ENCODE peak calls at places on chromosomes 4 and X, in five cellular contexts. F, R, Z, O and E are unnamed samples.
A peak's percentile ranks its signal among the peaks of the same experiment; 100 is the strongest.

GRCh38 chrX:153530411-153531145 is 13.1 kb downstream of the ATP2B3 start:
- DNase-seq in R (no peak), F (no peak), Z (no peak), O (no peak), E (no peak)

GRCh38 chrX:100413231-100413630 is 3.2 kb upstream of the PCDH19 start:
- DNase-seq in F (peak; percentile 66), R (peak; percentile 56), O (peak; percentile 2), Z (peak; percentile 33), E (no peak)

GRCh38 chr4:168751263-168752225 is 254.7 kb downstream of the PALLD start:
- DNase-seq in F (no peak), O (no peak), R (no peak), Z (no peak), E (no peak)

GRCh38 chr4:103075894-103076776 is at the start of gene SLC9B2:
- DNase-seq in O (no peak), F (peak; percentile 62), R (peak; percentile 23), Z (peak; percentile 53), E (peak; percentile 82)

GRCh38 chr4:187357861-187358260 is 634.2 kb upstream of the FAT1 start:
- DNase-seq in O (no peak), R (no peak), F (no peak), Z (no peak), E (no peak)

GRCh38 chrX:46953137-46953527 is 40.9 kb downstream of the JADE3 start:
- DNase-seq in O (peak; percentile 51), F (no peak), R (no peak), Z (no peak), E (no peak)

GRCh38 chr4:85720736-85721135 is 245.8 kb downstream of the ARHGAP24 start:
- DNase-seq in Z (peak; percentile 7), F (no peak), O (no peak), R (no peak), E (no peak)

GRCh38 chr4:183175631-183176232 is 76.7 kb downstream of the WWC2 start:
- DNase-seq in R (no peak), F (no peak), Z (peak; percentile 89), O (no peak), E (no peak)

GRCh38 chr4:186726150-186726439 is 2.4 kb upstream of the FAT1 start:
- DNase-seq in F (peak; percentile 5), R (no peak), Z (no peak), O (no peak), E (no peak)

GRCh38 chrX:102514536-102514935 is 2.0 kb downstream of the TMSB15A start:
- DNase-seq in R (no peak), O (no peak), Z (no peak), F (no peak), E (no peak)

GRCh38 chr4:7393491-7394183 is 41.1 kb downstream of the PSAPL1 start:
- DNase-seq in R (no peak), O (no peak), F (no peak), Z (no peak), E (no peak)

GRCh38 chrX:27633328-27633727 is 43.2 kb downstream of the DCAF8L2 start:
- DNase-seq in Z (no peak), O (no peak), F (no peak), R (no peak), E (no peak)

GRCh38 chrX:47232803-47233332 is at the start of gene USP11:
- DNase-seq in O (no peak), F (peak; percentile 46), Z (peak; percentile 47), R (peak; percentile 43), E (no peak)

GRCh38 chr4:8289151-8289750 is 19.7 kb downstream of the HTRA3 start:
- DNase-seq in R (no peak), O (no peak), F (no peak), Z (no peak), E (no peak)

GRCh38 chr4:163048447-163048846 is 118.2 kb downstream of the NAF1 start:
- DNase-seq in R (peak; percentile 2), O (no peak), Z (peak; percentile 21), F (peak; percentile 42), E (peak; percentile 2)

GRCh38 chr4:26719954-26720552 is 136.2 kb downstream of the TBC1D19 start:
- DNase-seq in R (no peak), F (no peak), Z (no peak), O (no peak), E (no peak)

GRCh38 chrX:12986886-12987285 is 12.0 kb downstream of the TMSB4X start:
- DNase-seq in R (no peak), Z (no peak), F (no peak), O (no peak), E (no peak)

GRCh38 chr4:7905461-7905915 is 34.2 kb downstream of the AFAP1 start:
- DNase-seq in O (no peak), R (no peak), F (no peak), Z (no peak), E (peak; percentile 33)

GRCh38 chr4:39565925-39566630 is 38.8 kb upstream of the UGDH start:
- DNase-seq in O (no peak), F (no peak), R (no peak), Z (no peak), E (no peak)

GRCh38 chr4:82785248-82786003 is 13.2 kb downstream of the SCD5 start:
- DNase-seq in F (no peak), O (no peak), Z (peak; percentile 14), R (no peak), E (no peak)

GRCh38 chr4:54882616-54883015 is 224.9 kb downstream of the KIT start:
- DNase-seq in Z (no peak), F (no peak), O (no peak), R (no peak), E (no peak)

GRCh38 chrX:63551856-63552255 is 200.7 kb upstream of the SPIN4 start:
- DNase-seq in F (no peak), R (no peak), O (no peak), Z (no peak), E (no peak)

GRCh38 chr4:41567186-41567585 is 29.2 kb downstream of the LIMCH1 start:
- DNase-seq in Z (no peak), F (no peak), O (no peak), R (no peak), E (no peak)

GRCh38 chrX:13076176-13076956 is 31.9 kb upstream of the FAM9C start:
- DNase-seq in R (no peak), O (no peak), F (no peak), Z (no peak), E (no peak)

GRCh38 chr4:184647391-184648101 is 1.7 kb downstream of the CASP3 start:
- DNase-seq in Z (no peak), R (no peak), O (no peak), F (no peak), E (no peak)

GRCh38 chr4:179285696-179286095 is 1843.5 kb upstream of the AGA start:
- DNase-seq in O (no peak), F (no peak), R (no peak), Z (peak; percentile 55), E (no peak)

GRCh38 chr4:168150651-168151050 is 58.3 kb downstream of the ANXA10 start:
- DNase-seq in Z (no peak), F (no peak), O (no peak), R (no peak), E (no peak)

GRCh38 chr4:54229631-54230478 is 762 bp downstream of the PDGFRA start:
- DNase-seq in Z (no peak), O (no peak), F (no peak), R (no peak), E (no peak)

GRCh38 chrX:37765507-37765906 is 14.4 kb upstream of the CYBB start:
- DNase-seq in R (no peak), F (no peak), O (no peak), Z (no peak), E (no peak)

GRCh38 chr4:13534344-13535063 is 9.8 kb downstream of the NKX3-2 start:
- DNase-seq in F (no peak), Z (no peak), O (no peak), R (no peak), E (peak; percentile 62)

GRCh38 chrX:23383411-23383810 is 48.8 kb downstream of the PTCHD1 start:
- DNase-seq in R (no peak), F (no peak), Z (no peak), O (no peak), E (no peak)

GRCh38 chr4:87865960-87866598 is 33.3 kb downstream of the MEPE start:
- DNase-seq in Z (peak; percentile 98), F (no peak), R (peak; percentile 62), O (no peak), E (peak; percentile 47)
- TF ChIP-seq SUZ12 in Z (no peak), F (no peak), R (no peak), O (no peak), E (no peak)

GRCh38 chr4:182174979-182175378 is 68.2 kb upstream of the TENM3 start:
- DNase-seq in F (no peak), R (no peak), O (no peak), Z (no peak), E (no peak)
- TF ChIP-seq SUZ12 in F (no peak), R (no peak), O (no peak), Z (no peak), E (no peak)

GRCh38 chr4:157389751-157390150 is 169.2 kb downstream of the GRIA2 start:
- DNase-seq in F (no peak), O (no peak), R (no peak), Z (no peak), E (no peak)
- TF ChIP-seq SUZ12 in F (no peak), O (no peak), R (no peak), Z (no peak), E (no peak)

DNA sequence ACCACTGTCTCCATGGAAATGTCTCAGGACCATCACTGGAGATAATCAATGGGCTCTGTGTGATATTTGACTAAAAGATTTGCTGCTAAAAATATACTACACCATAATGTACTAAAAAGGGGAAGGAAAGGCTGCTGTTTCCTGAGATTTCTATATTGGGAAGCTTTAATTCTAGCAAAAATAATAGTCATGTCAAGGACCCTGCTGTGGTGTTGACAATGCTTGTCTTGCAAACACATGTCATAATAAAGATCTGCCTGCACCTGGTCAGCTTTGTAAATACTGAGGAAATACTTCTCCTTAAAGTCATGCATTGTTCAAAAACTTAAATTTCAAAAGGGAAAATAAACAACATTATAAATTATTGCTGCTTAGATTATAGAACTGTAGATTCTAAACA is 417.9 kb downstream of the GPM6A start:
- DNase-seq in F (no peak), O (no peak), R (no peak), Z (no peak), E (no peak)
- TF ChIP-seq SUZ12 in F (no peak), O (no peak), R (no peak), Z (no peak), E (no peak)

GRCh38 chrX:149513713-149514427 is 8.8 kb upstream of the IDS start:
- DNase-seq in Z (no peak), F (no peak), O (no peak), R (no peak), E (no peak)
- TF ChIP-seq SUZ12 in Z (no peak), F (no peak), O (no peak), R (no peak), E (no peak)

GRCh38 chr4:34664051-34664450 is 1580.3 kb downstream of the ARAP2 start:
- DNase-seq in F (no peak), R (no peak), O (no peak), Z (no peak), E (no peak)
- TF ChIP-seq SUZ12 in F (no peak), R (no peak), O (no peak), Z (no peak), E (no peak)